ENCODE peak calls at places on chromosomes 1 and 21, in eight cellular contexts. T is right lobe of liver, V is IMR-90, M is adrenal gland, H is body of pancreas, B is colonic mucosa, R is adipocyte, K is suprapubic skin. Q is an unnamed sample.
A peak's percentile ranks its signal among the peaks of the same experiment; 100 is the strongest.

GRCh38 chr21:17270234-17270633 is 242.6 kb upstream of the CXADR start:
- DNase-seq in T (no peak), V (peak; percentile 31), M (peak; percentile 29), H (peak; percentile 11), B (no peak), R (peak; percentile 75), K (no peak), Q (peak; percentile 36)

GRCh38 chr1:58896211-58897183 is 112.7 kb upstream of the JUN start:
- DNase-seq in T (peak; percentile 49), V (no peak), M (peak; percentile 46), H (peak; percentile 82), B (peak; percentile 89), R (no peak), K (no peak), Q (peak; percentile 85)

GRCh38 chr1:203702130-203702577 is 62.8 kb upstream of the LAX1 start:
- DNase-seq in T (no peak), V (peak; percentile 56), M (peak; percentile 50), H (peak; percentile 70), B (peak; percentile 60), R (peak; percentile 68), K (no peak), Q (peak; percentile 49)

GRCh38 chr1:239810071-239810481 is 281.6 kb upstream of the FMN2 start:
- DNase-seq in T (no peak), V (no peak), M (no peak), H (no peak), B (no peak), R (no peak), K (no peak), Q (no peak)

GRCh38 chr1:218108034-218108433 is 177.1 kb upstream of the RRP15 start:
- DNase-seq in T (no peak), V (no peak), M (no peak), H (no peak), B (no peak), R (no peak), K (no peak), Q (no peak)

GRCh38 chr1:175708787-175709186 is 34.6 kb downstream of the TNR start:
- DNase-seq in T (no peak), V (no peak), M (no peak), H (peak; percentile 42), B (no peak), R (no peak), K (no peak), Q (no peak)

GRCh38 chr1:214332950-214333798 is 52.2 kb downstream of the SMYD2 start:
- DNase-seq in T (no peak), V (peak; percentile 65), M (peak; percentile 70), H (peak; percentile 61), B (peak; percentile 52), R (peak; percentile 82), K (no peak), Q (peak; percentile 64)

GRCh38 chr1:16614361-16615252 is 1.2 kb upstream of the NBPF1 start:
- DNase-seq in T (peak; percentile 28), V (no peak), M (peak; percentile 38), H (peak; percentile 29), B (peak; percentile 42), R (no peak), K (peak; percentile 83), Q (no peak)

DNA sequence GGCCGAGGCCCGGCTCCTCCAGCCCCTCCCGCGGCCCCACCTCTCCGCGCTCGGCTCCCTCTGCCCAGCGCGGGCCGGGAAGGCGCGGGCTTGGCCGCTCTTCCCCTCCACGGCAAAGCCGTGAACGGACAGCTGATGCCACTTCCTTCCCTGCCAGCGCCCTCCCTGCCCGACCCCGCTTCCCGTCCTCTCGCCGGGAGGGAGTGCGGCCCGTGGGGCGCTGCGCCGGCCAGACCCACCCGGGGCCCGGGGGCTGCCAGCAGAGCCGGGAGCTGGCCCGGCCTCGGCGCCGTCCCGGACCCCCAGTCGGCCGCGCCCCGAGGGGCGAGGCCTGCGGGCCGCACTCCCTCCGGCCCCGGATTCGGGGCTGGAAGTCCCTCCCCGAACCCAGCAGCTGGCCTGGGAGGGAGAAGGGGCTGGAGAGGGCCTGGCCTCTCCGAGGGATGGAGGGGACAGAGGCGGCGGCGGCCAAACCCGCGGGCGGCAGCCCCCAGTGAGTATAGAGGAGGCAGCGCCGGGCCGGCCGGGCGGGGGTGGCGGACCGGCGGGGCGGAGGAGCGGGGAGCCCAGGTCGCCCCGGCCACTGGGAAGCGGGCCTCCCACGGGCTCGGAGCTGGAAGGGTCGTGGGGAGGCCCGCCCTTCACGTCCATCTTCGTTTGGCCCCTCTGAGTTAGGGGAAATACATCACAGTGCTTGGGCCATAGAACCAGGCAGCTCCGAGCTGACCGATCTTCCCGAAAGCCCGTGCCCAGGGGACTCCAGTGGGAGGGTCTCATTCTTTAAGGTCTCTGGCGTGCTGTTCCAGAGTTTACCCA is at the start of gene KIAA1614:
- DNase-seq in T (no peak), V (peak; percentile 39), M (no peak), H (peak; percentile 26), B (no peak), R (peak; percentile 81), K (peak; percentile 79), Q (peak; percentile 45)
- H3K4me3 ChIP-seq in T (peak within 1 kb of the TSS; percentile 49), V (peak within 1 kb of the TSS; percentile 60), M (no peak within 1 kb of the TSS), H (peak within 1 kb of the TSS; percentile 25), B (peak within 1 kb of the TSS; percentile 59), R (peak within 1 kb of the TSS; percentile 86), K (peak within 1 kb of the TSS; percentile 68), Q (peak within 1 kb of the TSS; percentile 60)

GRCh38 chr1:200029035-200029623 is 1.6 kb downstream of the NR5A2 start:
- DNase-seq in T (peak; percentile 69), V (peak; percentile 36), M (no peak), H (peak; percentile 87), B (peak; percentile 65), R (peak; percentile 81), K (no peak), Q (no peak)

GRCh38 chr1:200033511-200034261 is 6.2 kb downstream of the NR5A2 start:
- DNase-seq in T (no peak), V (no peak), M (no peak), H (peak; percentile 63), B (peak; percentile 83), R (no peak), K (no peak), Q (peak; percentile 18)

GRCh38 chr1:200029624-200030074 is 2.1 kb downstream of the NR5A2 start:
- DNase-seq in T (no peak), V (no peak), M (no peak), H (peak; percentile 39), B (no peak), R (no peak), K (no peak), Q (no peak)

GRCh38 chr1:200028586-200029034 is 1.1 kb downstream of the NR5A2 start:
- DNase-seq in T (no peak), V (no peak), M (no peak), H (peak; percentile 13), B (peak; percentile 40), R (peak; percentile 42), K (no peak), Q (no peak)

DNA sequence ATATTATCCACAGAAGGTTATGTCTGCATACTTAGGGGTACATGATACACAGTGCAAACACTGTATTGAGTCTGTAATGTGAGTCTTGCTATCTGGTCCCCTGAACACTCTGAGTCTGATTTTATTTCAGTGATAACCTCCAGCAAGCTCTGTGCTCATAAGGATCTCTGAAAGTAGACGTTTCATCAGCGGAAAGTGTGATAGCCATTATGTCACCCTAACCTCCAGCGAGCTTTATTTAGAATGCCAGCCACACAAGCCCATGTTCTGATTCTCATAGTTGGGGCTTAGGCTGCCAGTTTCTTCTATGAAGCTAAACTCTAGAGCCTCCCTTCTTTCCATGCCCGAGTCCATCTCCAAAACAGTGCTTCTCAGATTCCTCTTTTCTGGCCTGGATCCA is 3.3 kb downstream of the NR5A2 start:
- DNase-seq in T (no peak), V (no peak), M (no peak), H (peak; percentile 16), B (no peak), R (no peak), K (no peak), Q (no peak)
- H3K4me3 ChIP-seq in T (peak overlapping the region; percentile 60), V (no peak overlapping the region), M (no peak overlapping the region), H (peak overlapping the region; percentile 65), B (peak overlapping the region; percentile 48), R (no peak overlapping the region), K (no peak overlapping the region), Q (no peak overlapping the region)

DNA sequence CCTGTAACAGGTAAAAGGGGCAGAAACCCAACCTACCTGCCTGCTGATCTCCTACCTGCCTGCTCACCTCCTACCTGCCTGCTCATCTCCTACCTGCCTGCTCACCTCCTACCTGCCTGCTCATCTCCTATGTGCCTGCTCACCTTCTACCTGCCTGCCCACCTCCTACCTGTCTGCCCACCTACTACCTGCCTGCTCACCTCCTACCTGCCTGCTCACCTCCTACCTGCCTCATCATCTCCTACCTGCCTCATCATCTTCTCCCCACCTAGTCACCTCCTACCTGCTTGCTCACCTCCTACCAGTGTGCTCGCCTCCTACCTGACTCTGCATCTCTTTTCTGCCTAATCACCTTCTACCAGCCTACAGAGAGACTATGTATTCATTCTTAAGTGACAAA is 452.9 kb downstream of the MATN1 start:
- DNase-seq in T (no peak), V (no peak), M (no peak), H (no peak), B (no peak), R (no peak), K (no peak), Q (no peak)
- H3K4me3 ChIP-seq in T (no peak overlapping the region), V (no peak overlapping the region), M (no peak overlapping the region), H (no peak overlapping the region), B (no peak overlapping the region), R (no peak overlapping the region), K (no peak overlapping the region), Q (no peak overlapping the region)

GRCh38 chr1:216722841-216723240 is 388 bp downstream of the ESRRG start:
- DNase-seq in T (no peak), V (no peak), M (no peak), H (no peak), B (peak; percentile 18), R (no peak), K (no peak), Q (no peak)
- H3K4me3 ChIP-seq in T (no peak overlapping the region), V (peak overlapping the region; percentile 37), M (no peak overlapping the region), H (peak overlapping the region; percentile 10), B (no peak overlapping the region), R (peak overlapping the region; percentile 76), K (peak overlapping the region; percentile 38), Q (no peak overlapping the region)

GRCh38 chr1:36396359-36396758 is 1.3 kb downstream of the LSM10 start:
- DNase-seq in T (no peak), V (no peak), M (no peak), H (no peak), B (no peak), R (no peak), K (no peak), Q (no peak)
- H3K4me3 ChIP-seq in T (no peak overlapping the region), V (no peak overlapping the region), M (no peak overlapping the region), H (no peak overlapping the region), B (no peak overlapping the region), R (no peak overlapping the region), K (no peak overlapping the region), Q (no peak overlapping the region)

DNA sequence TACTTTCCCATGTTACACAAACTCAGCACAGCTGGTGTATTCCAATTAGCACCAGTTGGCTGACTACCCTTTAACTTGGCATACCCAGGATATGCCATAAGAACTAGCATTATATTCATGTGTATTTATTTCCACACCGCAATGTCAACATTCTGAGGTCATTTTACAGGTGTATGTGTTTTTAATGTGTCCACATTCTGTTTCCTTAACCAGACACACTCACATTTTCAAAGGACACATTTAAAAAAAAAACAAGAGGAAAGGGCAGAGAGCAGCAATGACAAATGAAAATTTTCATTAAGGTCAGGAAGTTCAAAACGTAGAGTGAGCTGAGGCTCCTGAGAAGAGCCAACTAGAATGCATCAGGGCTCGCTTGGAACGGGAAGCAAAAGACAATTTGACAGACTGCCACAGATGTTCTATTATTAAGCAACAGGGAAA is 4.9 kb upstream of the GNPAT start:
- DNase-seq in T (no peak), V (no peak), M (no peak), H (no peak), B (no peak), R (no peak), K (no peak), Q (no peak)
- H3K4me3 ChIP-seq in T (no peak overlapping the region), V (no peak overlapping the region), M (no peak overlapping the region), H (no peak overlapping the region), B (no peak overlapping the region), R (peak overlapping the region; percentile 16), K (no peak overlapping the region), Q (no peak overlapping the region)

Q was measured in fibroblast of villous mesenchyme.